ENCODE peak calls at places on chromosomes 7 and 10, in eight cellular contexts. I, U, A, X, Z, T, C and S are unnamed samples.

GRCh38 chr10:69845574-69846251 is 44.0 kb downstream of the COL13A1 start:
- DNase-seq in I (peak; percentile 62), U (peak; percentile 28), A (peak; percentile 44), X (peak; percentile 81), Z (no peak), T (peak; percentile 33), C (no peak), S (peak; percentile 68)

GRCh38 chr7:18140943-18141342 is 113.3 kb upstream of the PRPS1L1 start:
- DNase-seq in I (no peak), U (no peak), A (no peak), X (no peak), Z (no peak), T (no peak), C (no peak), S (no peak)

GRCh38 chr7:134777908-134778580 is 1.4 kb upstream of the CALD1 start:
- DNase-seq in I (no peak), U (peak; percentile 58), A (no peak), X (peak; percentile 47), Z (no peak), T (peak; percentile 73), C (no peak), S (no peak)

GRCh38 chr7:29095666-29096560 is 50.4 kb downstream of the CPVL start:
- DNase-seq in I (no peak), U (peak; percentile 21), A (no peak), X (no peak), Z (no peak), T (no peak), C (no peak), S (no peak)

GRCh38 chr7:44348300-44348699 is 22.9 kb upstream of the CAMK2B start:
- DNase-seq in I (no peak), U (no peak), A (no peak), X (peak; percentile 67), Z (no peak), T (peak; percentile 11), C (no peak), S (no peak)

GRCh38 chr10:35130588-35131146 is 4.0 kb downstream of the CREM start:
- DNase-seq in I (no peak), U (no peak), A (no peak), X (no peak), Z (no peak), T (peak; percentile 24), C (no peak), S (no peak)

GRCh38 chr7:38451840-38452239 is 178.4 kb upstream of the TARP start:
- DNase-seq in I (no peak), U (peak; percentile 4), A (peak; percentile 38), X (peak; percentile 54), Z (no peak), T (peak; percentile 59), C (no peak), S (no peak)

GRCh38 chr7:48041665-48041995 is 6.3 kb downstream of the C7orf57 start:
- DNase-seq in I (no peak), U (peak; percentile 56), A (peak; percentile 69), X (peak; percentile 7), Z (no peak), T (peak; percentile 67), C (no peak), S (no peak)

GRCh38 chr7:94059747-94060146 is 55.6 kb upstream of the BET1 start:
- DNase-seq in I (no peak), U (no peak), A (peak; percentile 70), X (no peak), Z (no peak), T (peak; percentile 73), C (no peak), S (no peak)

GRCh38 chr7:52565980-52566379 is 469.5 kb upstream of the POM121L12 start:
- DNase-seq in I (no peak), U (no peak), A (no peak), X (no peak), Z (no peak), T (no peak), C (no peak), S (no peak)

GRCh38 chr7:94276797-94277196 is 117.9 kb upstream of the COL1A2 start:
- DNase-seq in I (no peak), U (peak; percentile 20), A (peak; percentile 34), X (peak; percentile 57), Z (no peak), T (peak; percentile 51), C (no peak), S (no peak)

GRCh38 chr7:6228363-6228762 is 44.1 kb downstream of the CYTH3 start:
- DNase-seq in I (no peak), U (no peak), A (peak; percentile 41), X (peak; percentile 37), Z (no peak), T (no peak), C (no peak), S (no peak)

GRCh38 chr7:28432105-28432504 is 19.8 kb downstream of the CREB5 start:
- DNase-seq in I (no peak), U (no peak), A (no peak), X (no peak), Z (no peak), T (no peak), C (no peak), S (no peak)

DNA sequence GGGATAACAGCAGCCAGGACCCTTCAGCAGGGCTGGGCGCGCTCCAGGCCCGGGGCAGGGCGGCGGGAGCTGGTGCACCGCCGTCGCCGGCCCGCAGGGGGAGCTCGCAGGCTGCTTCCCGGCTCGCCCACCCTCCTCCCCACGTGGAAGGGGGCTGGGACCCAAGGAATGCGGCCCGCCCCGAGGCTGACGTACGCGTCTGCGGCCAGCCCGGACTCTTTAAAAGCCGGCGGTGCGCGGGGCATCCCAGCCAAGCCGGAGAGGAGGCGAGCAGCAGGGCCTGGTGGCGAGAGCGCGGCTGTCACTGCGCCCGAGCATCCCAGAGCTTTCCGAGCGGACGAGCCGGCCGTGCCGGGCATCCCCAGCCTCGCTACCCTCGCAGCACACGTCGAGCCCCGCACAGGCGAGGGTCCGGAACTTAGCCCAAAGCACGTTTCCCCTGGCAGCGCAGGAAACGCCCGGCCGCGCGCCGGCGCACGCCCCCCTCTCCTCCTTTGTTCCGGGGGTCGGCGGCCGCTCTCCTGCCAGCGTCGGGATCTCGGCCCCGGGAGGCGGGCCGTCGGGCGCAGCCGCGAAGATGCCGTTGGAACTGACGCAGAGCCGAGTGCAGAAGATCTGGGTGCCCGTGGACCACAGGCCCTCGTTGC is at the start of gene PFKFB3:
- DNase-seq in I (peak; percentile 97), U (peak; percentile 92), A (peak; percentile 89), X (peak; percentile 93), Z (peak; percentile 97), T (peak; percentile 73), C (peak; percentile 94), S (peak; percentile 48)
- TF ChIP-seq CTCF in I (peak; percentile 99), U (peak; percentile 69), A (peak; percentile 74), X (peak; percentile 90), Z (peak; percentile 99), T (peak; percentile 91), C (peak; percentile 81), S (peak; percentile 58)

DNA sequence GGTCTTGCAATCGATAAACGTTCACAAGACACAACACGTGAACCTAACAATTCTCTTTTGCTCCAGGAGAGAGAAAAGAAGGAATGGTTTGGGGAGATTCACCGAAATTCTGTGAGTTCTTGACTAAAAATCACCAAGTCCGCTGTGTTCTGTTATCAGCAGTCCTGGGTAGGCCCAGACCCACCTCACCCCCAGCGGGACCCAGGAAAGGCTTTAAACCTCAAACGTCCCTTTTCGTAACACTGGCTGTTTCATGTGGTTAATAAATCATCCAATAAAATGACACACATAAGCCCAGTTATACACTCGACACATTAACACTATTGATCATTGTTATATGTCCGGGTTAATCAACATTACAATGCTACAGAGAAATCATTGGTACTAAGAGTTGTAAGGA is 25.2 kb downstream of the DIP2C start:
- DNase-seq in I (no peak), U (no peak), A (no peak), X (no peak), Z (no peak), T (no peak), C (no peak), S (no peak)
- H3K4me3 ChIP-seq in I (no peak overlapping the region), U (no peak overlapping the region), A (no peak overlapping the region), X (no peak overlapping the region), Z (no peak overlapping the region), T (no peak overlapping the region), C (no peak overlapping the region), S (no peak overlapping the region)

GRCh38 chr10:11988924-11989323 is 53.7 kb downstream of the UPF2 start:
- DNase-seq in I (no peak), U (no peak), A (no peak), X (no peak), Z (no peak), T (no peak), C (no peak), S (no peak)

GRCh38 chr10:11986593-11987216 is 55.9 kb downstream of the UPF2 start:
- DNase-seq in I (peak; percentile 65), U (peak; percentile 65), A (peak; percentile 72), X (peak; percentile 86), Z (peak; percentile 83), T (peak; percentile 78), C (peak; percentile 64), S (peak; percentile 39)
- H3K36me3 ChIP-seq in I (peaks cover 25% of the 10 kb centered on the region), U (peaks cover 8% of the 10 kb centered on the region), A (no peaks in the 10 kb centered on the region), X (peaks cover 4% of the 10 kb centered on the region), Z (peaks cover 18% of the 10 kb centered on the region), T (peaks cover 7% of the 10 kb centered on the region), C (peaks cover 3% of the 10 kb centered on the region), S (peaks cover 1% of the 10 kb centered on the region)

GRCh38 chr10:18797286-18797685 is 138.1 kb downstream of the ARL5B start:
- DNase-seq in I (no peak), U (peak; percentile 59), A (no peak), X (no peak), Z (no peak), T (peak; percentile 58), C (no peak), S (no peak)

GRCh38 chr10:18795549-18795948 is 136.3 kb downstream of the ARL5B start:
- DNase-seq in I (no peak), U (no peak), A (no peak), X (no peak), Z (no peak), T (no peak), C (no peak), S (no peak)

DNA sequence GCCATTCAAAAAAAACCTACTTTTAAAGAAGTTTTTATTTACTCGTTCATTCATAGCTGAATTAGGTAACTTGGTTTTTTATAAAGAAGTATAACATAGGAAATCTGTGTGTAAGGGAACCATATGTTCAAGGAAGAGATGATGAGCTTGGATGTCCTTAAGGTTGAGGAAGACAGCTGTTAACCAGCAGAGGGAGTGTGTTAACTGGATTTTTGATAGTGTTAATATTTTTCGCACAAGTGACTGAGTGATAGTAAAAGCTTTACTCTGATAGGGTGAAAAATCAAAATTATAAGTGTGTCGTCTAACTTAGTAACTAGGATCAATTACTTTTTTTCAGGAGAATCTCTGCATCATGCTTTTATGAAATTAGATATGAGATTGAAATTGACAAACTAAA is 134.7 kb downstream of the ARL5B start:
- DNase-seq in I (no peak), U (peak; percentile 14), A (peak; percentile 38), X (no peak), Z (no peak), T (peak; percentile 30), C (no peak), S (no peak)
- TF ChIP-seq CTCF in I (peak; percentile 40), U (peak; percentile 12), A (peak; percentile 32), X (no peak), Z (no peak), T (peak; percentile 13), C (no peak), S (peak; percentile 49)